ENCODE peak calls at places on chromosomes 11 and 22, in five cellular contexts. One of them, this sample, is unnamed.

GRCh38 chr11:117356126-117356761 is 28.6 kb downstream of the CEP164 start:
- ATAC-seq in left ventricle myocardium superior: no peak
- ATAC-seq in left colon: no peak
- ATAC-seq in activated CD8-positive, alpha-beta memory T cell treated with anti-CD3 and anti-CD28 coated beads, Interleukin-2, amount 10 ng/mL, durations not matched to agents 7 days and 5 days: no peak
- ATAC-seq in sciatic nerve: no peak
- ATAC-seq in this sample: no peak

GRCh38 chr22:20863356-20863755 is 4.5 kb downstream of the SNAP29 start:
- ATAC-seq in left colon: no peak
- ATAC-seq in left ventricle myocardium superior: no peak
- ATAC-seq in activated CD8-positive, alpha-beta memory T cell treated with anti-CD3 and anti-CD28 coated beads, Interleukin-2, amount 10 ng/mL, durations not matched to agents 7 days and 5 days: no peak
- ATAC-seq in sciatic nerve: no peak
- ATAC-seq in this sample: no peak

GRCh38 chr22:28244760-28245159 is 325.7 kb upstream of the PITPNB start:
- ATAC-seq in left colon: no peak
- ATAC-seq in activated CD8-positive, alpha-beta memory T cell treated with anti-CD3 and anti-CD28 coated beads, Interleukin-2, amount 10 ng/mL, durations not matched to agents 7 days and 5 days: no peak
- ATAC-seq in sciatic nerve: no peak
- ATAC-seq in left ventricle myocardium superior: peak
- ATAC-seq in this sample: no peak

GRCh38 chr11:108278546-108278945 is 55.7 kb downstream of the ATM start:
- ATAC-seq in activated CD8-positive, alpha-beta memory T cell treated with anti-CD3 and anti-CD28 coated beads, Interleukin-2, amount 10 ng/mL, durations not matched to agents 7 days and 5 days: no peak
- ATAC-seq in left colon: no peak
- ATAC-seq in left ventricle myocardium superior: peak
- ATAC-seq in sciatic nerve: no peak
- ATAC-seq in this sample: no peak

GRCh38 chr11:59841514-59841913 is 3.8 kb downstream of the CBLIF start:
- ATAC-seq in activated CD8-positive, alpha-beta memory T cell treated with anti-CD3 and anti-CD28 coated beads, Interleukin-2, amount 10 ng/mL, durations not matched to agents 7 days and 5 days: no peak
- ATAC-seq in left colon: no peak
- ATAC-seq in left ventricle myocardium superior: no peak
- ATAC-seq in sciatic nerve: no peak
- ATAC-seq in this sample: no peak

GRCh38 chr11:2098691-2099522 is 40.3 kb downstream of the IGF2 start:
- ATAC-seq in left colon: no peak
- ATAC-seq in activated CD8-positive, alpha-beta memory T cell treated with anti-CD3 and anti-CD28 coated beads, Interleukin-2, amount 10 ng/mL, durations not matched to agents 7 days and 5 days: no peak
- ATAC-seq in left ventricle myocardium superior: no peak
- ATAC-seq in sciatic nerve: no peak
- ATAC-seq in this sample: no peak

GRCh38 chr22:45804986-45805325 is 133.3 kb downstream of the ATXN10 start:
- ATAC-seq in left ventricle myocardium superior: no peak
- ATAC-seq in left colon: no peak
- ATAC-seq in activated CD8-positive, alpha-beta memory T cell treated with anti-CD3 and anti-CD28 coated beads, Interleukin-2, amount 10 ng/mL, durations not matched to agents 7 days and 5 days: no peak
- ATAC-seq in sciatic nerve: no peak
- ATAC-seq in this sample: no peak

GRCh38 chr11:34570584-34570983 is 50.3 kb upstream of the EHF start:
- ATAC-seq in left ventricle myocardium superior: no peak
- ATAC-seq in activated CD8-positive, alpha-beta memory T cell treated with anti-CD3 and anti-CD28 coated beads, Interleukin-2, amount 10 ng/mL, durations not matched to agents 7 days and 5 days: peak
- ATAC-seq in left colon: no peak
- ATAC-seq in sciatic nerve: no peak
- ATAC-seq in this sample: no peak

GRCh38 chr11:34495724-34496377 is 17.7 kb downstream of the ELF5 start:
- ATAC-seq in sciatic nerve: peak
- ATAC-seq in left ventricle myocardium superior: no peak
- ATAC-seq in left colon: no peak
- ATAC-seq in activated CD8-positive, alpha-beta memory T cell treated with anti-CD3 and anti-CD28 coated beads, Interleukin-2, amount 10 ng/mL, durations not matched to agents 7 days and 5 days: no peak
- ATAC-seq in this sample: no peak

GRCh38 chr11:10695821-10696220 is 2.3 kb upstream of the IRAG1 start:
- ATAC-seq in sciatic nerve: no peak
- ATAC-seq in left ventricle myocardium superior: no peak
- ATAC-seq in left colon: no peak
- ATAC-seq in activated CD8-positive, alpha-beta memory T cell treated with anti-CD3 and anti-CD28 coated beads, Interleukin-2, amount 10 ng/mL, durations not matched to agents 7 days and 5 days: no peak
- ATAC-seq in this sample: no peak

GRCh38 chr11:76361773-76362172 is 19.2 kb downstream of the THAP12 start:
- ATAC-seq in sciatic nerve: no peak
- ATAC-seq in left ventricle myocardium superior: no peak
- ATAC-seq in left colon: no peak
- ATAC-seq in activated CD8-positive, alpha-beta memory T cell treated with anti-CD3 and anti-CD28 coated beads, Interleukin-2, amount 10 ng/mL, durations not matched to agents 7 days and 5 days: no peak
- ATAC-seq in this sample: no peak

GRCh38 chr11:116073854-116074837 is 569.9 kb upstream of the CADM1 start:
- ATAC-seq in activated CD8-positive, alpha-beta memory T cell treated with anti-CD3 and anti-CD28 coated beads, Interleukin-2, amount 10 ng/mL, durations not matched to agents 7 days and 5 days: no peak
- ATAC-seq in left colon: peak
- ATAC-seq in sciatic nerve: no peak
- ATAC-seq in left ventricle myocardium superior: peak
- ATAC-seq in this sample: peak

GRCh38 chr11:72326151-72326842 is 82.3 kb upstream of the PHOX2A start:
- ATAC-seq in sciatic nerve: no peak
- ATAC-seq in left colon: no peak
- ATAC-seq in left ventricle myocardium superior: no peak
- ATAC-seq in activated CD8-positive, alpha-beta memory T cell treated with anti-CD3 and anti-CD28 coated beads, Interleukin-2, amount 10 ng/mL, durations not matched to agents 7 days and 5 days: peak
- ATAC-seq in this sample: no peak

GRCh38 chr22:29994941-29995340 is 85.3 kb upstream of the HORMAD2 start:
- ATAC-seq in activated CD8-positive, alpha-beta memory T cell treated with anti-CD3 and anti-CD28 coated beads, Interleukin-2, amount 10 ng/mL, durations not matched to agents 7 days and 5 days: peak
- ATAC-seq in left ventricle myocardium superior: peak
- ATAC-seq in sciatic nerve: peak
- ATAC-seq in left colon: peak
- ATAC-seq in this sample: no peak

GRCh38 chr22:42561856-42562255 is 8.1 kb downstream of the SERHL2 start:
- ATAC-seq in activated CD8-positive, alpha-beta memory T cell treated with anti-CD3 and anti-CD28 coated beads, Interleukin-2, amount 10 ng/mL, durations not matched to agents 7 days and 5 days: no peak
- ATAC-seq in left colon: no peak
- ATAC-seq in sciatic nerve: peak
- ATAC-seq in left ventricle myocardium superior: no peak
- ATAC-seq in this sample: no peak

GRCh38 chr11:33919645-33920044 is 27.8 kb upstream of the LMO2 start:
- ATAC-seq in left colon: no peak
- ATAC-seq in left ventricle myocardium superior: no peak
- ATAC-seq in sciatic nerve: no peak
- ATAC-seq in activated CD8-positive, alpha-beta memory T cell treated with anti-CD3 and anti-CD28 coated beads, Interleukin-2, amount 10 ng/mL, durations not matched to agents 7 days and 5 days: no peak
- ATAC-seq in this sample: no peak

GRCh38 chr22:20192972-20193760 is 42.3 kb upstream of the CCDC188 start:
- ATAC-seq in left ventricle myocardium superior: no peak
- ATAC-seq in sciatic nerve: no peak
- ATAC-seq in activated CD8-positive, alpha-beta memory T cell treated with anti-CD3 and anti-CD28 coated beads, Interleukin-2, amount 10 ng/mL, durations not matched to agents 7 days and 5 days: no peak
- ATAC-seq in left colon: no peak
- ATAC-seq in this sample: no peak

GRCh38 chr22:42116848-42117424 is 13.7 kb downstream of the CYP2D6 start:
- ATAC-seq in left colon: peak
- ATAC-seq in activated CD8-positive, alpha-beta memory T cell treated with anti-CD3 and anti-CD28 coated beads, Interleukin-2, amount 10 ng/mL, durations not matched to agents 7 days and 5 days: no peak
- ATAC-seq in sciatic nerve: no peak
- ATAC-seq in left ventricle myocardium superior: no peak
- ATAC-seq in this sample: no peak

GRCh38 chr22:24578355-24579241 is 14.3 kb downstream of the LRRC75B start:
- ATAC-seq in left ventricle myocardium superior: no peak
- ATAC-seq in sciatic nerve: peak
- ATAC-seq in activated CD8-positive, alpha-beta memory T cell treated with anti-CD3 and anti-CD28 coated beads, Interleukin-2, amount 10 ng/mL, durations not matched to agents 7 days and 5 days: no peak
- ATAC-seq in left colon: peak
- ATAC-seq in this sample: no peak

GRCh38 chr11:36333468-36333867 is 37.4 kb downstream of the PRR5L start:
- ATAC-seq in left colon: peak
- ATAC-seq in activated CD8-positive, alpha-beta memory T cell treated with anti-CD3 and anti-CD28 coated beads, Interleukin-2, amount 10 ng/mL, durations not matched to agents 7 days and 5 days: no peak
- ATAC-seq in left ventricle myocardium superior: no peak
- ATAC-seq in sciatic nerve: no peak
- ATAC-seq in this sample: no peak

GRCh38 chr11:88544656-88545280 is 207.2 kb upstream of the CTSC start:
- ATAC-seq in left ventricle myocardium superior: no peak
- ATAC-seq in left colon: no peak
- ATAC-seq in activated CD8-positive, alpha-beta memory T cell treated with anti-CD3 and anti-CD28 coated beads, Interleukin-2, amount 10 ng/mL, durations not matched to agents 7 days and 5 days: no peak
- ATAC-seq in sciatic nerve: no peak
- ATAC-seq in this sample: no peak

GRCh38 chr11:111823131-111823530 is 48.2 kb downstream of the ALG9 start:
- ATAC-seq in left colon: no peak
- ATAC-seq in activated CD8-positive, alpha-beta memory T cell treated with anti-CD3 and anti-CD28 coated beads, Interleukin-2, amount 10 ng/mL, durations not matched to agents 7 days and 5 days: no peak
- ATAC-seq in sciatic nerve: no peak
- ATAC-seq in left ventricle myocardium superior: no peak
- ATAC-seq in this sample: no peak

GRCh38 chr11:3983101-3983500 is 111.5 kb upstream of the RRM1 start:
- ATAC-seq in left ventricle myocardium superior: no peak
- ATAC-seq in sciatic nerve: no peak
- ATAC-seq in left colon: no peak
- ATAC-seq in activated CD8-positive, alpha-beta memory T cell treated with anti-CD3 and anti-CD28 coated beads, Interleukin-2, amount 10 ng/mL, durations not matched to agents 7 days and 5 days: no peak
- ATAC-seq in this sample: no peak